ENCODE peak calls at places on chromosome 22, in five cellular contexts. P is AG10803; B is activated T-helper 9 cell treated with anti-CD3 and anti-CD28 coated beads, Interleukin-2, amount 50 U/mL, for 16 hours; Y is AG09309; X is GDM1. T is an unnamed sample.

GRCh38 chr22:40107244-40107643 is 70.5 kb upstream of the TNRC6B start:
- DNase-seq in P (no peak), B (no peak), Y (no peak), X (no peak), T (no peak)

GRCh38 chr22:19517919-19518567 is 6.2 kb downstream of the CLDN5 start:
- DNase-seq in P (no peak), B (no peak), Y (no peak), X (no peak), T (no peak)

GRCh38 chr22:44382461-44383038 is 69.8 kb upstream of the SHISAL1 start:
- DNase-seq in P (no peak), B (no peak), Y (no peak), X (no peak), T (no peak)

GRCh38 chr22:44543362-44543761 is 45.3 kb upstream of the RTL6 start:
- DNase-seq in P (no peak), B (no peak), Y (no peak), X (no peak), T (no peak)

GRCh38 chr22:30232716-30233218 is 13.8 kb downstream of the LIF start:
- DNase-seq in P (no peak), B (no peak), Y (no peak), X (no peak), T (no peak)

GRCh38 chr22:37181681-37182080 is 6.4 kb downstream of the C1QTNF6 start:
- DNase-seq in P (no peak), B (no peak), Y (no peak), X (no peak), T (no peak)

GRCh38 chr22:41564563-41564962 is 3.8 kb downstream of the CSDC2 start:
- DNase-seq in P (no peak), B (no peak), Y (no peak), X (no peak), T (no peak)

GRCh38 chr22:47647181-47647580 is 884.7 kb downstream of the TBC1D22A start:
- DNase-seq in P (no peak), B (no peak), Y (no peak), X (no peak), T (no peak)

GRCh38 chr22:41308054-41308453 is 6.7 kb downstream of the ZC3H7B start:
- DNase-seq in P (peak), B (no peak), Y (no peak), X (no peak), T (no peak)

GRCh38 chr22:21003782-21004181 is 1.9 kb upstream of the THAP7 start:
- DNase-seq in P (no peak), B (no peak), Y (no peak), X (no peak), T (no peak)

GRCh38 chr22:30414525-30415047 is 11.0 kb upstream of the MTFP1 start:
- DNase-seq in P (no peak), B (no peak), Y (no peak), X (no peak), T (no peak)

T was measured in AG04450.